ENCODE peak calls at places on chromosomes 12 and 14, in six cellular contexts. A is activated CD4-positive, alpha-beta T cell treated with anti-CD3 and anti-CD28 coated beads, Interleukin-2, amount 50 U/mL, for 1 hour; B is esophagus muscularis mucosa; K is NCI-H345; H is ACHN; W is activated CD4-positive, alpha-beta memory T cell treated with anti-CD3 and anti-CD28 coated beads, Interleukin-2, amount 10 ng/mL, durations not matched to agents 7 days and 5 days. T is an unnamed sample.

GRCh38 chr14:101005447-101005846 is 101.9 kb upstream of the RTL1 start:
- DNase-seq in A (no peak), B (no peak), K (no peak), H (no peak), W (no peak), T (no peak)

GRCh38 chr12:46219892-46220655 is 48.8 kb downstream of the SLC38A1 start:
- DNase-seq in A (peak; percentile 69), B (no peak), K (no peak), H (peak; percentile 59), W (peak; percentile 87), T (peak; percentile 73)

GRCh38 chr14:95363468-95363954 is 43.8 kb upstream of the CLMN start:
- DNase-seq in A (no peak), B (no peak), K (no peak), H (no peak), W (no peak), T (no peak)

GRCh38 chr12:58860050-58860787 is 60.1 kb downstream of the LRIG3 start:
- DNase-seq in A (no peak), B (no peak), K (no peak), H (no peak), W (no peak), T (no peak)

GRCh38 chr14:55536208-55536708 is 43.7 kb upstream of the KTN1 start:
- DNase-seq in A (no peak), B (no peak), K (no peak), H (no peak), W (no peak), T (no peak)

GRCh38 chr14:105439710-105440553 is 20.3 kb downstream of the MTA1 start:
- DNase-seq in A (no peak), B (no peak), K (peak; percentile 73), H (no peak), W (no peak), T (no peak)

GRCh38 chr12:6778212-6778570 is 5.9 kb downstream of the LAG3 start:
- DNase-seq in A (no peak), B (no peak), K (no peak), H (peak; percentile 19), W (no peak), T (no peak)

GRCh38 chr12:24228371-24228770 is 278.9 kb upstream of the SOX5 start:
- DNase-seq in A (no peak), B (no peak), K (no peak), H (no peak), W (no peak), T (no peak)

GRCh38 chr12:119180380-119181040 is 1.8 kb downstream of the HSPB8 start:
- DNase-seq in A (no peak), B (no peak), K (no peak), H (peak; percentile 66), W (no peak), T (no peak)

GRCh38 chr14:89576960-89577359 is 159.9 kb upstream of the FOXN3 start:
- DNase-seq in A (no peak), B (no peak), K (no peak), H (no peak), W (no peak), T (no peak)

GRCh38 chr12:16297521-16297920 is 20.0 kb upstream of the SLC15A5 start:
- DNase-seq in A (no peak), B (no peak), K (no peak), H (no peak), W (no peak), T (no peak)

GRCh38 chr14:60179296-60179924 is 14.2 kb upstream of the DHRS7 start:
- DNase-seq in A (no peak), B (no peak), K (no peak), H (peak; percentile 8), W (no peak), T (no peak)

GRCh38 chr14:103246089-103246488 is 87.9 kb upstream of the EIF5 start:
- DNase-seq in A (no peak), B (no peak), K (no peak), H (no peak), W (no peak), T (no peak)

GRCh38 chr12:104372048-104372720 is 68.6 kb downstream of the EID3 start:
- DNase-seq in A (peak; percentile 3), B (no peak), K (no peak), H (no peak), W (peak; percentile 60), T (peak; percentile 5)

GRCh38 chr14:99747167-99747566 is 46.0 kb upstream of the EML1 start:
- DNase-seq in A (no peak), B (no peak), K (no peak), H (no peak), W (no peak), T (no peak)

GRCh38 chr14:22865424-22866215 is 5.9 kb upstream of the LRP10 start:
- DNase-seq in A (no peak), B (no peak), K (no peak), H (no peak), W (no peak), T (no peak)

GRCh38 chr12:73815072-73815660 is 722.5 kb upstream of the ATXN7L3B start:
- DNase-seq in A (no peak), B (no peak), K (no peak), H (no peak), W (no peak), T (no peak)

GRCh38 chr14:94464290-94464689 is 11.7 kb upstream of the SERPINA11 start:
- DNase-seq in A (no peak), B (no peak), K (no peak), H (no peak), W (no peak), T (no peak)

GRCh38 chr14:71363961-71364360 is 456.7 kb downstream of the PCNX1 start:
- DNase-seq in A (no peak), B (no peak), K (no peak), H (peak; percentile 31), W (no peak), T (no peak)

GRCh38 chr14:39988939-39989338 is 556.7 kb upstream of the FBXO33 start:
- DNase-seq in A (no peak), B (no peak), K (peak; percentile 69), H (peak; percentile 55), W (no peak), T (no peak)

GRCh38 chr12:104605685-104606084 is 148.9 kb downstream of the CHST11 start:
- DNase-seq in A (no peak), B (peak; percentile 94), K (no peak), H (no peak), W (no peak), T (no peak)

GRCh38 chr14:105411017-105411941 is 8.3 kb upstream of the MTA1 start:
- DNase-seq in A (no peak), B (no peak), K (peak; percentile 56), H (peak; percentile 51), W (no peak), T (no peak)

GRCh38 chr14:63614964-63615363 is 26.7 kb downstream of the WDR89 start:
- DNase-seq in A (no peak), B (no peak), K (no peak), H (no peak), W (no peak), T (no peak)

GRCh38 chr12:93322784-93323183 is 54.9 kb upstream of the NUDT4 start:
- DNase-seq in A (no peak), B (no peak), K (no peak), H (peak; percentile 39), W (no peak), T (no peak)

GRCh38 chr14:61418749-61419148 is 97.4 kb downstream of the PRKCH start:
- DNase-seq in A (no peak), B (peak; percentile 78), K (no peak), H (no peak), W (no peak), T (no peak)

GRCh38 chr12:124046206-124046740 is 73.3 kb downstream of the ZNF664 start:
- DNase-seq in A (no peak), B (no peak), K (no peak), H (no peak), W (no peak), T (no peak)

GRCh38 chr12:685388-685787 is 22.1 kb upstream of the NINJ2 start:
- DNase-seq in A (peak; percentile 78), B (no peak), K (no peak), H (no peak), W (peak; percentile 90), T (peak; percentile 71)

GRCh38 chr12:93186131-93186530 is 191.6 kb upstream of the NUDT4 start:
- DNase-seq in A (no peak), B (no peak), K (no peak), H (no peak), W (no peak), T (no peak)

GRCh38 chr14:30603402-30603801 is 18.7 kb upstream of the SCFD1 start:
- DNase-seq in A (no peak), B (no peak), K (no peak), H (no peak), W (no peak), T (no peak)

GRCh38 chr12:1307796-1308195 is 286.6 kb downstream of the FBXL14 start:
- DNase-seq in A (no peak), B (no peak), K (no peak), H (no peak), W (no peak), T (no peak)

GRCh38 chr12:26282339-26282945 is 87.1 kb downstream of the SSPN start:
- DNase-seq in A (no peak), B (no peak), K (no peak), H (no peak), W (no peak), T (no peak)

GRCh38 chr14:95018845-95019244 is 138.5 kb downstream of the DICER1 start:
- DNase-seq in A (no peak), B (peak; percentile 68), K (no peak), H (no peak), W (no peak), T (no peak)

GRCh38 chr14:95834491-95834890 is 42.1 kb upstream of the TUNAR start:
- DNase-seq in A (no peak), B (no peak), K (no peak), H (no peak), W (no peak), T (no peak)

GRCh38 chr14:25032092-25032784 is 17.7 kb downstream of the STXBP6 start:
- DNase-seq in A (no peak), B (no peak), K (no peak), H (no peak), W (no peak), T (no peak)

GRCh38 chr14:76615331-76615730 is 145.9 kb upstream of the VASH1 start:
- DNase-seq in A (no peak), B (no peak), K (no peak), H (no peak), W (no peak), T (no peak)

GRCh38 chr12:30975581-30975980 is 49.0 kb downstream of the TSPAN11 start:
- DNase-seq in A (no peak), B (no peak), K (no peak), H (no peak), W (no peak), T (no peak)

T was measured in activated effector memory CD4-positive, alpha-beta T cell treated with Interleukin-2 at 50 U/mL for 16 hours.